ENCODE peak calls at places on chromosomes 6 and 20, in five cellular contexts. One of them, this sample, is unnamed.

GRCh38 chr20:45080867-45081616 is 19.9 kb downstream of the KCNS1 start:
- DNase-seq in neuronal stem cell: no peak
- DNase-seq in H9: no peak
- DNase-seq in IMR-90: peak
- DNase-seq in H1: no peak
- DNase-seq in this sample: no peak

GRCh38 chr6:41222045-41222444 is 6.1 kb upstream of the TREML4 start:
- DNase-seq in neuronal stem cell: no peak
- DNase-seq in H9: no peak
- DNase-seq in IMR-90: no peak
- DNase-seq in H1: no peak
- DNase-seq in this sample: no peak

GRCh38 chr20:50919567-50919966 is 11.7 kb downstream of the ADNP start:
- DNase-seq in neuronal stem cell: no peak
- DNase-seq in H9: no peak
- DNase-seq in IMR-90: peak
- DNase-seq in H1: no peak
- DNase-seq in this sample: no peak

GRCh38 chr6:29651413-29652197 is 5.3 kb upstream of the MOG start:
- DNase-seq in neuronal stem cell: no peak
- DNase-seq in H9: no peak
- DNase-seq in IMR-90: peak
- DNase-seq in H1: no peak
- DNase-seq in this sample: peak

GRCh38 chr20:47907031-47907670 is 121.9 kb upstream of the SULF2 start:
- DNase-seq in neuronal stem cell: no peak
- DNase-seq in H9: no peak
- DNase-seq in IMR-90: no peak
- DNase-seq in H1: no peak
- DNase-seq in this sample: no peak

GRCh38 chr20:22805219-22805618 is 220.8 kb upstream of the FOXA2 start:
- DNase-seq in neuronal stem cell: no peak
- DNase-seq in H9: peak
- DNase-seq in IMR-90: peak
- DNase-seq in H1: no peak
- DNase-seq in this sample: peak

GRCh38 chr6:89830385-89830809 is 717 bp downstream of the CASP8AP2 start:
- DNase-seq in neuronal stem cell: no peak
- DNase-seq in H9: no peak
- DNase-seq in IMR-90: no peak
- DNase-seq in H1: no peak
- DNase-seq in this sample: peak

GRCh38 chr6:130602151-130602770 is 224.9 kb upstream of the SMLR1 start:
- DNase-seq in neuronal stem cell: no peak
- DNase-seq in H9: no peak
- DNase-seq in IMR-90: peak
- DNase-seq in H1: no peak
- DNase-seq in this sample: no peak

GRCh38 chr6:99491159-99491558 is 24.1 kb downstream of the USP45 start:
- DNase-seq in neuronal stem cell: no peak
- DNase-seq in H9: no peak
- DNase-seq in IMR-90: peak
- DNase-seq in H1: no peak
- DNase-seq in this sample: no peak

GRCh38 chr6:81937296-81937937 is 184.9 kb upstream of the TENT5A start:
- DNase-seq in neuronal stem cell: no peak
- DNase-seq in H9: no peak
- DNase-seq in IMR-90: peak
- DNase-seq in H1: no peak
- DNase-seq in this sample: no peak

GRCh38 chr6:27642744-27643456 is 170.0 kb upstream of the ZNF184 start:
- DNase-seq in neuronal stem cell: no peak
- DNase-seq in H9: no peak
- DNase-seq in IMR-90: no peak
- DNase-seq in H1: no peak
- DNase-seq in this sample: no peak

GRCh38 chr20:23296841-23297701 is 53.5 kb upstream of the NXT1 start:
- DNase-seq in neuronal stem cell: peak
- DNase-seq in H9: no peak
- DNase-seq in IMR-90: no peak
- DNase-seq in H1: no peak
- DNase-seq in this sample: peak

GRCh38 chr6:165243801-165244200 is 65.6 kb downstream of the C6orf118 start:
- DNase-seq in neuronal stem cell: no peak
- DNase-seq in H9: no peak
- DNase-seq in IMR-90: no peak
- DNase-seq in H1: no peak
- DNase-seq in this sample: no peak

GRCh38 chr20:22684072-22684762 is 99.8 kb upstream of the FOXA2 start:
- DNase-seq in neuronal stem cell: peak
- DNase-seq in H9: peak
- DNase-seq in IMR-90: peak
- DNase-seq in H1: peak
- DNase-seq in this sample: peak

GRCh38 chr6:160330621-160331020 is 17.6 kb upstream of the SLC22A3 start:
- DNase-seq in neuronal stem cell: no peak
- DNase-seq in H9: no peak
- DNase-seq in IMR-90: no peak
- DNase-seq in H1: no peak
- DNase-seq in this sample: no peak

GRCh38 chr6:89375902-89376301 is 23.4 kb upstream of the UBE2J1 start:
- DNase-seq in neuronal stem cell: no peak
- DNase-seq in H9: no peak
- DNase-seq in IMR-90: no peak
- DNase-seq in H1: no peak
- DNase-seq in this sample: no peak

GRCh38 chr6:34697544-34697836 is 923 bp upstream of the ILRUN start:
- DNase-seq in neuronal stem cell: no peak
- DNase-seq in H9: no peak
- DNase-seq in IMR-90: no peak
- DNase-seq in H1: no peak
- DNase-seq in this sample: no peak

GRCh38 chr6:706161-706560 is 13.2 kb upstream of the EXOC2 start:
- DNase-seq in neuronal stem cell: no peak
- DNase-seq in H9: no peak
- DNase-seq in IMR-90: no peak
- DNase-seq in H1: no peak
- DNase-seq in this sample: no peak

GRCh38 chr6:13454286-13455221 is 32.8 kb downstream of the GFOD1 start:
- DNase-seq in neuronal stem cell: no peak
- DNase-seq in H9: no peak
- DNase-seq in IMR-90: peak
- DNase-seq in H1: no peak
- DNase-seq in this sample: no peak

GRCh38 chr6:45727824-45728449 is 287.7 kb downstream of the CLIC5 start:
- DNase-seq in neuronal stem cell: no peak
- DNase-seq in H9: no peak
- DNase-seq in IMR-90: no peak
- DNase-seq in H1: no peak
- DNase-seq in this sample: no peak

GRCh38 chr6:81863123-81863522 is 110.6 kb upstream of the TENT5A start:
- DNase-seq in neuronal stem cell: peak
- DNase-seq in H9: no peak
- DNase-seq in IMR-90: no peak
- DNase-seq in H1: no peak
- DNase-seq in this sample: peak

GRCh38 chr20:61850457-61850856 is 215.2 kb downstream of the TAF4 start:
- DNase-seq in neuronal stem cell: no peak
- DNase-seq in H9: no peak
- DNase-seq in IMR-90: no peak
- DNase-seq in H1: no peak
- DNase-seq in this sample: no peak

GRCh38 chr6:20711518-20711917 is 177.3 kb downstream of the CDKAL1 start:
- DNase-seq in neuronal stem cell: no peak
- DNase-seq in H9: no peak
- DNase-seq in IMR-90: peak
- DNase-seq in H1: no peak
- DNase-seq in this sample: no peak

GRCh38 chr20:3874194-3874824 is 14.9 kb upstream of the PANK2 start:
- DNase-seq in neuronal stem cell: no peak
- DNase-seq in H9: no peak
- DNase-seq in IMR-90: no peak
- DNase-seq in H1: no peak
- DNase-seq in this sample: no peak

GRCh38 chr20:51026317-51026716 is 3.4 kb upstream of the KCNG1 start:
- DNase-seq in neuronal stem cell: no peak
- DNase-seq in H9: no peak
- DNase-seq in IMR-90: no peak
- DNase-seq in H1: no peak
- DNase-seq in this sample: no peak

GRCh38 chr6:42929928-42930360 is 664 bp downstream of the CNPY3 start:
- DNase-seq in neuronal stem cell: no peak
- DNase-seq in H9: no peak
- DNase-seq in IMR-90: peak
- DNase-seq in H1: no peak
- DNase-seq in this sample: no peak

GRCh38 chr6:163332575-163332974 is 81.9 kb upstream of the QKI start:
- DNase-seq in neuronal stem cell: no peak
- DNase-seq in H9: no peak
- DNase-seq in IMR-90: no peak
- DNase-seq in H1: no peak
- DNase-seq in this sample: no peak

GRCh38 chr6:79180082-79180481 is 54.4 kb downstream of the HMGN3 start:
- DNase-seq in neuronal stem cell: no peak
- DNase-seq in H9: no peak
- DNase-seq in IMR-90: no peak
- DNase-seq in H1: no peak
- DNase-seq in this sample: no peak

GRCh38 chr20:1320902-1321653 is 7.9 kb downstream of the SDCBP2 start:
- DNase-seq in neuronal stem cell: no peak
- DNase-seq in H9: no peak
- DNase-seq in IMR-90: no peak
- DNase-seq in H1: no peak
- DNase-seq in this sample: no peak

GRCh38 chr20:1317545-1318255 is 11.2 kb downstream of the SDCBP2 start:
- DNase-seq in neuronal stem cell: no peak
- DNase-seq in H9: no peak
- DNase-seq in IMR-90: no peak
- DNase-seq in H1: no peak
- DNase-seq in this sample: no peak

GRCh38 chr20:1320016-1320415 is 8.9 kb downstream of the SDCBP2 start:
- DNase-seq in neuronal stem cell: no peak
- DNase-seq in H9: no peak
- DNase-seq in IMR-90: no peak
- DNase-seq in H1: no peak
- DNase-seq in this sample: no peak

GRCh38 chr20:1319051-1319450 is 9.9 kb downstream of the SDCBP2 start:
- DNase-seq in neuronal stem cell: no peak
- DNase-seq in H9: no peak
- DNase-seq in IMR-90: peak
- DNase-seq in H1: no peak
- DNase-seq in this sample: no peak

DNA sequence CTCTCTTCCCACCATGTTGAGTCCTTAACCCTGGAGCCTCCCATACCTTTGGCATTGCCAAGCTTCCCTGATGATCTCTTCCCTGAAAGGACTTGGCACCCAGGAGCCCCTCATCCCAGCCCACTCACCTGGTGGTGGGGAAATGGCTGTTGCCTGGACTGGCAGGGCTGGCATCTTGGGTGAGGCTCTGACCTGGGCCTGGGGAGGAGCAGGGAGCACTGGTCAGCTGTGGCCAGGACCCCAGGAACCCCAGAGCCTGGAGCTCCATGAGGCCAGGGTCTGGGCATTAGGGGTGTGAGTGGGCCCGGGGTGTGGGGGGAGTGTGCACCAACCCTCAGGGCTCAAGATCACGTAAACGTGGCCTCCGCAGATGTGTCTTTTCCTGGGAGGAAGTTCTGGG is 9.5 kb downstream of the SDCBP2 start:
- DNase-seq in neuronal stem cell: no peak
- DNase-seq in H9: no peak
- DNase-seq in IMR-90: no peak
- DNase-seq in H1: no peak
- DNase-seq in this sample: no peak
- H2BK15ac ChIP-seq in neuronal stem cell: no peak
- H2BK15ac ChIP-seq in H9: no peak
- H2BK15ac ChIP-seq in IMR-90: peak
- H2BK15ac ChIP-seq in H1: no peak
- H2BK15ac ChIP-seq in this sample: no peak

DNA sequence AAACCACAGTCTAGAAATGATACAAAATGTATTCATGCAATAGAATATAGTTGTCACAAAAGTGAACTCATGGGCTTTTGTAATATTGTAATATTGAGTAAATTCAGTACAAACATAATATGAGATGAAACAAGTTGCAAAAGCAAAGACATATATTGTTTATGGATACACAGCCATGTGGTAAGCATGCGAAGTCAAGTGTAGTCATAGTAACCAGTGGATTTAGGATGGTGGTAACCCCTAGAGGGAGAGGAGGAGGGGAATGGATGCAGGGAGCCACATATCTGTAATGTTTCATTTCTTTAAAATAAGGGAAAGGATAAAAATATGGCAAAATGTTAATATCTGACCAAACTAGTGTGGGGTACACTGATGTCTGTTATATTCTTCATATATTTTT is 47.4 kb downstream of the ARMC2 start:
- DNase-seq in neuronal stem cell: no peak
- DNase-seq in H9: no peak
- DNase-seq in IMR-90: peak
- DNase-seq in H1: no peak
- DNase-seq in this sample: no peak
- H2AK5ac ChIP-seq in neuronal stem cell: no peak
- H2AK5ac ChIP-seq in H9: no peak
- H2AK5ac ChIP-seq in IMR-90: peak
- H2AK5ac ChIP-seq in H1: no peak
- H2AK5ac ChIP-seq in this sample: no peak

GRCh38 chr6:144265061-144265357 is 20.1 kb upstream of the UTRN start:
- DNase-seq in neuronal stem cell: no peak
- DNase-seq in H9: no peak
- DNase-seq in IMR-90: peak
- DNase-seq in H1: no peak
- DNase-seq in this sample: peak
- H3K27ac ChIP-seq in neuronal stem cell: peak
- H3K27ac ChIP-seq in H9: no peak
- H3K27ac ChIP-seq in IMR-90: peak
- H3K27ac ChIP-seq in H1: no peak
- H3K27ac ChIP-seq in this sample: peak

GRCh38 chr6:6679633-6680032 is 91.1 kb downstream of the LY86 start:
- DNase-seq in neuronal stem cell: no peak
- DNase-seq in H9: no peak
- DNase-seq in IMR-90: no peak
- DNase-seq in H1: no peak
- DNase-seq in this sample: no peak

GRCh38 chr6:6678811-6679210 is 90.3 kb downstream of the LY86 start:
- DNase-seq in neuronal stem cell: no peak
- DNase-seq in H9: no peak
- DNase-seq in IMR-90: no peak
- DNase-seq in H1: no peak
- DNase-seq in this sample: peak

GRCh38 chr6:6674872-6675271 is 86.4 kb downstream of the LY86 start:
- DNase-seq in neuronal stem cell: no peak
- DNase-seq in H9: peak
- DNase-seq in IMR-90: no peak
- DNase-seq in H1: peak
- DNase-seq in this sample: peak

GRCh38 chr6:6678185-6678671 is 89.7 kb downstream of the LY86 start:
- DNase-seq in neuronal stem cell: no peak
- DNase-seq in H9: no peak
- DNase-seq in IMR-90: peak
- DNase-seq in H1: no peak
- DNase-seq in this sample: peak

GRCh38 chr6:6676910-6677441 is 88.5 kb downstream of the LY86 start:
- DNase-seq in neuronal stem cell: peak
- DNase-seq in H9: peak
- DNase-seq in IMR-90: peak
- DNase-seq in H1: peak
- DNase-seq in this sample: peak
- H2BK15ac ChIP-seq in neuronal stem cell: no peak
- H2BK15ac ChIP-seq in H9: no peak
- H2BK15ac ChIP-seq in IMR-90: no peak
- H2BK15ac ChIP-seq in H1: peak
- H2BK15ac ChIP-seq in this sample: no peak

This sample was measured in mesendoderm.